ENCODE peak calls at places on chromosomes 6 and 20, in four cellular contexts. Z is esophagus squamous epithelium; H is right cardiac atrium; A is CD8-positive, alpha-beta T cell. Q is an unnamed sample.

GRCh38 chr6:34518669-34519365 is 37.3 kb downstream of the SPDEF start:
- DNase-seq in Z (no peak), H (no peak), A (no peak), Q (no peak)

GRCh38 chr6:30312266-30312665 is 14.5 kb upstream of the TRIM39 start:
- DNase-seq in A (no peak), H (no peak), Z (no peak), Q (no peak)

GRCh38 chr6:113351183-113351834 is 505.8 kb upstream of the MARCKS start:
- DNase-seq in H (no peak), A (no peak), Z (no peak), Q (peak)

GRCh38 chr20:1478566-1478965 is 11.9 kb upstream of the NSFL1C start:
- DNase-seq in H (no peak), A (no peak), Z (no peak), Q (no peak)

GRCh38 chr6:35487653-35488516 is 9.0 kb downstream of the TEAD3 start:
- DNase-seq in A (no peak), H (no peak), Z (no peak), Q (peak)

GRCh38 chr20:41738584-41739193 is 120.5 kb upstream of the CHD6 start:
- DNase-seq in A (peak), H (peak), Z (no peak), Q (peak)

GRCh38 chr6:19231878-19232519 is 605.2 kb upstream of the ID4 start:
- DNase-seq in H (no peak), Z (no peak), A (no peak), Q (no peak)

GRCh38 chr6:4398806-4399205 is 263.4 kb upstream of the ECI2 start:
- DNase-seq in Z (no peak), H (no peak), A (no peak), Q (no peak)

GRCh38 chr6:156977527-156978291 is 200.5 kb downstream of the ARID1B start:
- DNase-seq in A (no peak), Z (no peak), H (peak), Q (peak)

GRCh38 chr20:16761305-16761829 is 13.2 kb downstream of the OTOR start:
- DNase-seq in A (peak), Z (no peak), H (no peak), Q (peak)

GRCh38 chr6:84967389-84967788 is 203.0 kb upstream of the TBX18 start:
- DNase-seq in H (no peak), Z (no peak), A (no peak), Q (peak)

GRCh38 chr20:39691151-39691862 is 729.2 kb downstream of the DHX35 start:
- DNase-seq in Z (no peak), A (no peak), H (no peak), Q (no peak)

GRCh38 chr6:140082867-140083297 is 708.4 kb upstream of the CITED2 start:
- DNase-seq in A (no peak), H (no peak), Z (no peak), Q (peak)

GRCh38 chr20:36572701-36573102 is 695 bp upstream of the TGIF2 start:
- DNase-seq in Z (no peak), H (no peak), A (peak), Q (no peak)

GRCh38 chr6:121516331-121516730 is 80.9 kb downstream of the GJA1 start:
- DNase-seq in H (no peak), Z (no peak), A (no peak), Q (no peak)

GRCh38 chr6:161847628-161848027 is 573.8 kb upstream of the AGPAT4 start:
- DNase-seq in A (no peak), Z (no peak), H (no peak), Q (no peak)

GRCh38 chr6:133326584-133326983 is 85.4 kb downstream of the EYA4 start:
- DNase-seq in H (no peak), A (no peak), Z (no peak), Q (no peak)

GRCh38 chr6:17013701-17014100 is 88.1 kb upstream of the STMND1 start:
- DNase-seq in A (no peak), Z (no peak), H (no peak), Q (peak)

GRCh38 chr6:2810092-2810671 is 31.5 kb downstream of the SERPINB1 start:
- DNase-seq in A (no peak), Z (no peak), H (no peak), Q (no peak)

GRCh38 chr6:157314705-157315321 is 8.5 kb downstream of the TMEM242 start:
- DNase-seq in H (no peak), Z (no peak), A (peak), Q (peak)

GRCh38 chr6:108675226-108676160 is 114.8 kb downstream of the FOXO3 start:
- DNase-seq in H (no peak), A (no peak), Z (no peak), Q (no peak)

GRCh38 chr20:13984211-13984610 is 6.2 kb downstream of the SEL1L2 start:
- DNase-seq in A (no peak), Z (no peak), H (no peak), Q (no peak)

GRCh38 chr20:53655909-53656652 is 62.4 kb upstream of the ZNF217 start:
- DNase-seq in Z (no peak), H (no peak), A (no peak), Q (peak)

GRCh38 chr6:31060162-31060561 is 49.9 kb downstream of the MUC22 start:
- DNase-seq in H (no peak), A (no peak), Z (no peak), Q (no peak)

GRCh38 chr6:22290045-22290444 is 6.8 kb downstream of the PRL start:
- DNase-seq in Z (no peak), H (no peak), A (no peak), Q (no peak)

GRCh38 chr6:131954775-131955107 is 3.6 kb upstream of the CCN2 start:
- DNase-seq in A (no peak), H (peak), Z (no peak), Q (peak)

GRCh38 chr6:139433647-139434419 is 59.4 kb upstream of the CITED2 start:
- DNase-seq in A (no peak), H (no peak), Z (no peak), Q (peak)

GRCh38 chr6:132780770-132781371 is 17.6 kb downstream of the SLC18B1 start:
- DNase-seq in A (no peak), H (no peak), Z (no peak), Q (peak)

GRCh38 chr6:2505624-2506023 is 245.1 kb downstream of the MYLK4 start:
- DNase-seq in H (no peak), A (no peak), Z (no peak), Q (no peak)

DNA sequence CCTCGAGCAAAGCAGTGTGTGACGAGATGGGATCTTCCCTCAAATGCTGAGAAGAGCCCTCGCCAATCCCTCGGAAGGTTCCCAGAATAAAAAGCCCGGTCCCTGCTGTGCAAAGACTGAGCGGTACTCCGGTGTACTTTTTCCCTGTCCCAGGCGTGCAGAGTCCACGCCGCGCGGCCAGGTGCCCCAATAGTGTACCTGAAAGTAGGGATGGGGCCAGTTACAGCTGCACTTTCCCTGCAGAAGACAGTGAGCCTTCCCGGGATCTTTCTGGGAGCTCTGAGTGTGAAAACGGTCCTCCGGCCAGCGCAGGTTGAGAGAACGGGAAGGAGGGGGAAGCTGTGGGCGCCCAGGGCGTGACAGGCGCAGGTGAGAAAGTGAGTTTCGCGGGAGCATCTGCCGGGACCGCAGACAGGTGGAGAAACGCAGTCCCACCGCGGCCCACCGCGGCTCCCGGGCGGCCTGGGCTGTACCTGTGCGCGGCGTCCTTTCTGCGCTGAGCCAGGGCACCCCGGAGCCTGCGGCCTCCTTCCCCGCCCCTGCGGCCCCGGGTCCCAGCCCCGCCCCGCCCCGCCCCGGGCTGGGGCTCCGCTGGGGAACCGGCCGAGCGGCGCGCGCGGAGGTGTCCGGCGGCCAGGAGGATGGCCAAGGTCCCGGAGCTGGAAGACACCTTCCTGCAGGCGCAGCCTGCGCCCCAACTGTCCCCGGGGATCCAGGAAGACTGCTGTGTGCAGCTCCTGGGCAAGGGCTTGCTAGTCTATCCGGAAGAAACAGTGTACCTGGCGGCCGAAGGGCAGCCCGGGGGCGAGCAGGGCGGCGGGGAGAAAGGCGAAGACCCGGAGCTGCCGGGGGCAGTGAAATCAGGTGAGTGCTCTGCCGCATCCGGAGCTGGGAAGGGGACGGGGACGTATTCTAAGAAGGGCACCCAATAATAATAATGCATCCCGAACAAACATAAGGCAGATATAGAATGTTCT is at the start of gene RFX6:
- DNase-seq in H (no peak), Z (no peak), A (no peak), Q (no peak)
- H3K4me3 ChIP-seq in H (peak), Z (peak), A (no peak), Q (no peak)

DNA sequence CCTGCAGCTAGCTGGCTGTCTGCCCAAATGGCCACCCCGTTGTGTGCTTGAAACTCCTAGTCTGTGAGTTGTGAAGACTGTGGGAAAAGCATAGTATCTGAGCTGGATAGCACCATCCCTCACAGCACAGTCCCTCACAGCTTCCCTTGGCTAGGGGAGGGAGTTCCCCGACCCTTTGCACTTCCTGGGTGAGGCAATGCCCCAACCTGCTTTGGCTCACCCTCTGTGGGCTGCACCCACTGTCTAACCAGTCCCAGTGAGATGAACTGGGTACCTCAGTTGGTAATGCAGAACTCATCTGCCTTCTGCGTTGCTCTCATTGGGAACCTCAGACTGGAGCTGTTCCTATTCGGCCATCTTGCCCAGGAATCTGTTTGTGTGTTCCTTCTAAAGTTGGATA is 260.5 kb upstream of the STXBP5 start:
- DNase-seq in H (no peak), Z (no peak), A (no peak), Q (no peak)
- H3K4me3 ChIP-seq in H (no peak), Z (no peak), A (no peak), Q (no peak)

DNA sequence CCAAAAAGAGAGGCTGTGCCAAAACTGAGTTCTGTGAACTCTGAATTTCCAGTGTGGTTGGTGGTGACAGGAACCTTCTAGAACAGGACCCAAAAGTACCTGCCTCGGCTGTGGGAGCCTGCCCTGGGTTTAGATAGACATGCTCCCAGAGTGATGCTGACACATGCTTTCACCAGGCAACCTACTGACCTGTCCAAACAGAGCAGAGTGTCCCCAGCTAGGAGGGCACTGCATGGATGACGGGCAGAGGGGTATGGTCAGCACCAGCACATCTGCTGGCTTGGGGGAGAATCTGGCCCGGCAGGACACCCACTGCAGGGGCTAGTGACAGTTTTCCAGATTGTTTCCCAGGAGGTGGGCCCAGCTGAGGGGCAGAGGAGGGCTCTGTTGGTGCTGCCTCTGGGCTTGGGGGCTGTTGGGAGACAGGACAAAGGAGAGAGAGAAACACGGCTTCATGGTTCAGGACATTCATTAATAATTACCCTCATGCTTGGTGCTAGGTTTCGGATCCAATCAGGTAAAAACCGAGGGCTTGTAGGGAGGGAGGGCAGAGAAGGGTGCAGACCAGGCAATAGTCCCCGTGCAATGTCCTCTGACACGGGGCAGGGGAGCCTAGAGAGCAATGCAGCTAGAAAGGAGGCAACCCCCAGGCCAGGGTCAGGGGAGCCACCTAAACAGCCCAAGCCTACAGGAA is 15.0 kb downstream of the KCNK5 start:
- DNase-seq in A (no peak), Z (no peak), H (no peak), Q (no peak)
- H3K4me3 ChIP-seq in A (no peak), Z (no peak), H (no peak), Q (no peak)

DNA sequence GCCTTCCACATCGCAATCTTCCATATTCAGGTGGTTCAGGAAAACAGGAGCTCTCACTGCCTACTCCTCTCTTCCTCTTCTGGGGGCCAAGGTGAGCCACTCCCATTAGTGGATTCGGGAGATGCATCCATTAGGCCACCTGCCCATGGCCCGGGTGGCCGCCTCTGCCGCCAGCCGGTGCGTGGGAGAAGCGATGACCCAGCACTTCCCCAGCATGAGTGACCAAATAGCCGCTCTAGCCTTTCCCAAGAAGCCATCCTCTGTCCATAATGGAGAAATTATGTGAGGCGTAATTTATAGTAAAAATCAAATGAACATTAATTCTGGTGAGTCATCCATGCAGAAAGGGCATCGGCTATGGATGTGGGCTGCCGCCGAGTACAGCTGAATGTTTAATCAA is 39.4 kb downstream of the GNAS-AS1 start:
- DNase-seq in A (no peak), H (no peak), Z (no peak), Q (no peak)
- H3K4me3 ChIP-seq in A (no peak), H (no peak), Z (no peak), Q (no peak)

GRCh38 chr6:32112436-32112980 is 3.4 kb upstream of the TNXB start:
- DNase-seq in Z (no peak), A (no peak), H (peak), Q (peak)

GRCh38 chr6:32111424-32112066 is 2.4 kb upstream of the TNXB start:
- DNase-seq in A (no peak), H (peak), Z (no peak), Q (no peak)

GRCh38 chr6:32109765-32110160 is 625 bp upstream of the TNXB start:
- DNase-seq in Z (no peak), H (no peak), A (no peak), Q (no peak)

GRCh38 chr6:32109114-32109764 is at the start of gene TNXB:
- DNase-seq in Z (no peak), H (peak), A (no peak), Q (no peak)

GRCh38 chr6:32110632-32111031 is 1.5 kb upstream of the TNXB start:
- DNase-seq in Z (no peak), H (peak), A (no peak), Q (no peak)
- H3K4me3 ChIP-seq in Z (no peak), H (no peak), A (no peak), Q (no peak)

DNA sequence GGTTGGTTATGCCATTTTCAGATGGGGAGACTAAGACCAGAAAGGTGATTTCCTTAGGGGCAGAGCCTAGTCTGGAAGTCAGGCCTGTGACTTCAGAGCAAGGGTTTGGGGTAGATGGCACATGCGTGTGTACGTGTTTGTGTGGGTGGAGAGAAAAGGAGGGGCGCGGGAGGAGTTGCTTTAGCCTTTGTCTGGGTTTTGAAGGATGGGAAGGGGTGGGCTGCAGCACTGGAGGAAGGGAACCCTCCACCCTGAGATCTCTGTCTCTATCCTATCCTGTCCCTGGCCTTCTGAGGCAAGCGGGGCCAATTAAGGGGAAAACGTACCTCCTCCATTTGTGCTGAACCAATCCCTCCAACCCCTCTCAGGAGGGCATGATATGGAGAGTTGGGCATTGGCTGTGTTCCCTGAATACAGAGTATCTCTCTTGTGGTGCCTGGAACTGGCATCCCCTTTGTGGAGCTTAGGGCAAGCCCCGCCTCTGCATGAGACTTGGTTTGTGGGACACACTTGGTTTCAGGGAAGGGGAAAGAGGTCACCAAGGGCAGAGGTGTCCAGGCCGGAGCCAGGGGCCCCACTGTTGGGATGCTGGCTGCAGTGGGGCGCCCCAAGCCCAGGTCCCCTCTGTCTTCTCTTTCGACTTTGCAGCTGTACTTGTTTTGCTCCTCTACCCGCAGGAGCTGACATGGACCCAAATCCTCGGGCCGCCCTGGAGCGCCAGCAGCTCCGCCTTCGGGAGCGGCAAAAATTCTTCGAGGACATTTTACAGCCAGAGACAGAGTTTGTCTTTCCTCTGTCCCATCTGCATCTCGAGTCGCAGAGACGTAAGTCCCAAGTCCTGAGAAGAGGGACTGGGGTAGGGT is at the start of gene DBNDD2:
- DNase-seq in H (peak), Z (no peak), A (peak), Q (no peak)
- H3K4me3 ChIP-seq in H (peak), Z (peak), A (peak), Q (peak)